ENCODE peak calls at places on chromosome 13, in six cellular contexts. One of them, this sample, is unnamed. For H3K4me1, the result is how much of the 10 kb centered on the place peaks cover.

GRCh38 chr13:46396341-46396740 is 9.3 kb upstream of the RUBCNL start:
- DNase-seq in body of pancreas: no peak
- DNase-seq in breast epithelium: no peak
- DNase-seq in gastrocnemius medialis: no peak
- DNase-seq in heart left ventricle: no peak
- DNase-seq in tibial nerve: no peak
- DNase-seq in this sample: no peak

GRCh38 chr13:74093691-74094090 is 40.5 kb downstream of the KLF12 start:
- DNase-seq in body of pancreas: no peak
- DNase-seq in breast epithelium: no peak
- DNase-seq in gastrocnemius medialis: no peak
- DNase-seq in heart left ventricle: no peak
- DNase-seq in tibial nerve: no peak
- DNase-seq in this sample: no peak

GRCh38 chr13:48975101-48975925 is at the start of gene FNDC3A:
- DNase-seq in body of pancreas: peak
- DNase-seq in breast epithelium: peak
- DNase-seq in gastrocnemius medialis: peak
- DNase-seq in heart left ventricle: no peak
- DNase-seq in tibial nerve: no peak
- DNase-seq in this sample: peak

GRCh38 chr13:94327318-94327717 is 152.2 kb downstream of the DCT start:
- DNase-seq in body of pancreas: no peak
- DNase-seq in breast epithelium: no peak
- DNase-seq in gastrocnemius medialis: no peak
- DNase-seq in heart left ventricle: no peak
- DNase-seq in tibial nerve: no peak
- DNase-seq in this sample: no peak

GRCh38 chr13:106568225-106569003 is 477 bp upstream of the ARGLU1 start:
- DNase-seq in body of pancreas: no peak
- DNase-seq in breast epithelium: no peak
- DNase-seq in gastrocnemius medialis: no peak
- DNase-seq in heart left ventricle: no peak
- DNase-seq in tibial nerve: no peak
- DNase-seq in this sample: no peak

GRCh38 chr13:108365255-108365654 is 95.7 kb downstream of the TNFSF13B start:
- DNase-seq in body of pancreas: no peak
- DNase-seq in breast epithelium: no peak
- DNase-seq in gastrocnemius medialis: no peak
- DNase-seq in heart left ventricle: no peak
- DNase-seq in tibial nerve: no peak
- DNase-seq in this sample: no peak

GRCh38 chr13:44697058-44697457 is 120.9 kb upstream of the TSC22D1 start:
- DNase-seq in body of pancreas: no peak
- DNase-seq in breast epithelium: no peak
- DNase-seq in gastrocnemius medialis: peak
- DNase-seq in heart left ventricle: no peak
- DNase-seq in tibial nerve: no peak
- DNase-seq in this sample: no peak

GRCh38 chr13:69292789-69293425 is 814.7 kb upstream of the ATXN8OS start:
- DNase-seq in body of pancreas: no peak
- DNase-seq in breast epithelium: no peak
- DNase-seq in gastrocnemius medialis: no peak
- DNase-seq in heart left ventricle: no peak
- DNase-seq in tibial nerve: no peak
- DNase-seq in this sample: no peak

GRCh38 chr13:37348916-37349653 is 243.6 kb upstream of the CSNK1A1L start:
- DNase-seq in body of pancreas: no peak
- DNase-seq in breast epithelium: no peak
- DNase-seq in gastrocnemius medialis: no peak
- DNase-seq in heart left ventricle: no peak
- DNase-seq in tibial nerve: no peak
- DNase-seq in this sample: no peak

GRCh38 chr13:108786578-108787100 is 157.2 kb downstream of the MYO16 start:
- DNase-seq in body of pancreas: no peak
- DNase-seq in breast epithelium: no peak
- DNase-seq in gastrocnemius medialis: no peak
- DNase-seq in heart left ventricle: no peak
- DNase-seq in tibial nerve: no peak
- DNase-seq in this sample: no peak

GRCh38 chr13:90752070-90752469 is 595.4 kb upstream of the MIR17HG start:
- DNase-seq in body of pancreas: no peak
- DNase-seq in breast epithelium: no peak
- DNase-seq in gastrocnemius medialis: no peak
- DNase-seq in heart left ventricle: no peak
- DNase-seq in tibial nerve: no peak
- DNase-seq in this sample: no peak

GRCh38 chr13:33244210-33244906 is 41.2 kb downstream of the STARD13 start:
- DNase-seq in body of pancreas: no peak
- DNase-seq in breast epithelium: no peak
- DNase-seq in gastrocnemius medialis: no peak
- DNase-seq in heart left ventricle: no peak
- DNase-seq in tibial nerve: no peak
- DNase-seq in this sample: no peak

GRCh38 chr13:89910166-89910565 is 1437.3 kb upstream of the MIR17HG start:
- DNase-seq in body of pancreas: no peak
- DNase-seq in breast epithelium: no peak
- DNase-seq in gastrocnemius medialis: no peak
- DNase-seq in heart left ventricle: no peak
- DNase-seq in tibial nerve: no peak
- DNase-seq in this sample: no peak

GRCh38 chr13:113742445-113743120 is 16.4 kb upstream of the TMEM255B start:
- DNase-seq in body of pancreas: no peak
- DNase-seq in breast epithelium: no peak
- DNase-seq in gastrocnemius medialis: no peak
- DNase-seq in heart left ventricle: peak
- DNase-seq in tibial nerve: no peak
- DNase-seq in this sample: no peak
- TF ChIP-seq POLR2A in body of pancreas: no peak
- TF ChIP-seq POLR2A in breast epithelium: no peak
- TF ChIP-seq POLR2A in gastrocnemius medialis: no peak
- TF ChIP-seq POLR2A in heart left ventricle: no peak
- TF ChIP-seq POLR2A in tibial nerve: no peak
- TF ChIP-seq POLR2A in this sample: no peak

GRCh38 chr13:99357920-99358319 is 50.7 kb upstream of the GPR183 start:
- DNase-seq in body of pancreas: no peak
- DNase-seq in breast epithelium: no peak
- DNase-seq in gastrocnemius medialis: no peak
- DNase-seq in heart left ventricle: no peak
- DNase-seq in tibial nerve: no peak
- DNase-seq in this sample: no peak

GRCh38 chr13:99359493-99359892 is 52.3 kb upstream of the GPR183 start:
- DNase-seq in body of pancreas: no peak
- DNase-seq in breast epithelium: no peak
- DNase-seq in gastrocnemius medialis: no peak
- DNase-seq in heart left ventricle: no peak
- DNase-seq in tibial nerve: no peak
- DNase-seq in this sample: no peak

GRCh38 chr13:99355267-99356215 is 48.3 kb upstream of the GPR183 start:
- DNase-seq in body of pancreas: no peak
- DNase-seq in breast epithelium: no peak
- DNase-seq in gastrocnemius medialis: no peak
- DNase-seq in heart left ventricle: no peak
- DNase-seq in tibial nerve: no peak
- DNase-seq in this sample: no peak

GRCh38 chr13:99356216-99357089 is 49.3 kb upstream of the GPR183 start:
- DNase-seq in body of pancreas: no peak
- DNase-seq in breast epithelium: no peak
- DNase-seq in gastrocnemius medialis: no peak
- DNase-seq in heart left ventricle: no peak
- DNase-seq in tibial nerve: no peak
- DNase-seq in this sample: peak

GRCh38 chr13:99357149-99357596 is 50.0 kb upstream of the GPR183 start:
- DNase-seq in body of pancreas: no peak
- DNase-seq in breast epithelium: no peak
- DNase-seq in gastrocnemius medialis: no peak
- DNase-seq in heart left ventricle: no peak
- DNase-seq in tibial nerve: no peak
- DNase-seq in this sample: peak
- H3K4me1 ChIP-seq in body of pancreas: under half
- H3K4me1 ChIP-seq in breast epithelium: under half
- H3K4me1 ChIP-seq in gastrocnemius medialis: under half
- H3K4me1 ChIP-seq in heart left ventricle: under half
- H3K4me1 ChIP-seq in tibial nerve: under half
- H3K4me1 ChIP-seq in this sample: under half

GRCh38 chr13:25300861-25301346 is 521 bp upstream of the NUP58 start:
- DNase-seq in body of pancreas: no peak
- DNase-seq in breast epithelium: no peak
- DNase-seq in gastrocnemius medialis: peak
- DNase-seq in heart left ventricle: peak
- DNase-seq in tibial nerve: no peak
- DNase-seq in this sample: no peak

GRCh38 chr13:25306671-25307464 is 5.4 kb downstream of the NUP58 start:
- DNase-seq in body of pancreas: no peak
- DNase-seq in breast epithelium: no peak
- DNase-seq in gastrocnemius medialis: no peak
- DNase-seq in heart left ventricle: no peak
- DNase-seq in tibial nerve: no peak
- DNase-seq in this sample: no peak

DNA sequence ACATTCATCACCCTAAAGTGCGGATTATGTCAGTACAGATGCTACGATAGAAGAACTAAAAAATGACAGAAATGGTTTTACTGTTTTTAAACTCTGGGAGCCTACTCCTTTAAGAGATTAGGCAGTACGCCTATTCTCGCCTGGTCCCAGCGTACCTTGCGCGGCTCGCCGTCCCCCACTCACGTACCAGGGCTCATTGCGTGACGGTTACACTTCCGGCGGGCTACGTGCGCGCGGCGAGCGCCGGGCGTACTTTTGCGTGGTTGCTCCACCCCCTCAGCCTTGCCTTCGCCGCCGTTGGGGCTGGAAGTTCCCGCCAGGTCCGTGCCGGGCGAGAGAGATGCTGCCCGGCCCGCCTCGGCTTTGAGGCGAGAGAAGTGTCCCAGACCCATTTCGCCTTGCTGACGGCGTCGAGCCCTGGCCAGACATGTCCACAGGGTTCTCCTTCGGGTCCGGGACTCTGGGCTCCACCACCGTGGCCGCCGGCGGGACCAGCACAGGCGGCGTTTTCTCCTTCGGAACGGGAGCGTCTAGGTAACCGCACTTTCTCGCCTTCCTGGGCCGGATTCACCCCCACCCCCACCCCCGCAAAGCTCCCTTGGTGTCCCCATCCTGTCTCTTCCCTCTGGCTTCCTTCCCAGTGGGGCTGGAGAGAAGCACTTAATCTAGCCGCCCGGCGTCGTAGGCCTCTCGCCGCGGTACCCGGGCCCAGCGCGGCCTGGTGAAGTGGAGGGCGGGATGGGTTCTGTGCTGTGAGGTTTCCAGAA is at the start of gene NUP58:
- DNase-seq in body of pancreas: peak
- DNase-seq in breast epithelium: peak
- DNase-seq in gastrocnemius medialis: peak
- DNase-seq in heart left ventricle: peak
- DNase-seq in tibial nerve: peak
- DNase-seq in this sample: peak
- TF ChIP-seq POLR2A in body of pancreas: peak
- TF ChIP-seq POLR2A in breast epithelium: peak
- TF ChIP-seq POLR2A in gastrocnemius medialis: peak
- TF ChIP-seq POLR2A in heart left ventricle: peak
- TF ChIP-seq POLR2A in tibial nerve: peak
- TF ChIP-seq POLR2A in this sample: peak

DNA sequence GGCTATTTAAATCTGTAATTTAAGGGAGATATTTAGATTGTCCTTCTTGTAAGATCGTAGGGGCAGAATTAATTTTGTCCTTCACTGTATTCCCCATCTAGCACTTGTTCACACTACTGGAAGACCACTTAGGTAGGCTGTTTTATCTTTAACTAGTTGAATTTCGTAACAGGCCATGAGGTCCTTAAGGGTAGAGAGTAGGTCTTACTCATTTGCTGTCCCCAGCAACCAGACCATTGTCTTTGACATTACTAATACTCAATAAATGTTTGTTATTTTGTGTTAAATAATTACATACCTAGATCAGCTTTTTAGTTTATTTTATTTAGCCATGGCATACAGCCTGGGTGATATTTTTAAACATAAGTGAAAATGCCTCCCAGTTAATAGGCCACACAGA is 177.1 kb downstream of the PCCA start:
- DNase-seq in body of pancreas: no peak
- DNase-seq in breast epithelium: no peak
- DNase-seq in gastrocnemius medialis: no peak
- DNase-seq in heart left ventricle: no peak
- DNase-seq in tibial nerve: no peak
- DNase-seq in this sample: no peak
- H3K4me1 ChIP-seq in body of pancreas: under half
- H3K4me1 ChIP-seq in breast epithelium: under half
- H3K4me1 ChIP-seq in gastrocnemius medialis: under half
- H3K4me1 ChIP-seq in heart left ventricle: under half
- H3K4me1 ChIP-seq in tibial nerve: under half
- H3K4me1 ChIP-seq in this sample: under half

GRCh38 chr13:26961890-26962615 is 201.5 kb upstream of the GPR12 start:
- DNase-seq in body of pancreas: peak
- DNase-seq in breast epithelium: no peak
- DNase-seq in gastrocnemius medialis: no peak
- DNase-seq in heart left ventricle: no peak
- DNase-seq in tibial nerve: no peak
- DNase-seq in this sample: no peak

GRCh38 chr13:26965976-26966375 is 205.4 kb upstream of the GPR12 start:
- DNase-seq in body of pancreas: peak
- DNase-seq in breast epithelium: no peak
- DNase-seq in gastrocnemius medialis: no peak
- DNase-seq in heart left ventricle: peak
- DNase-seq in tibial nerve: no peak
- DNase-seq in this sample: no peak

GRCh38 chr13:26965058-26965380 is 204.4 kb upstream of the GPR12 start:
- DNase-seq in body of pancreas: no peak
- DNase-seq in breast epithelium: no peak
- DNase-seq in gastrocnemius medialis: no peak
- DNase-seq in heart left ventricle: peak
- DNase-seq in tibial nerve: no peak
- DNase-seq in this sample: no peak

GRCh38 chr13:26962671-26963070 is 202.1 kb upstream of the GPR12 start:
- DNase-seq in body of pancreas: no peak
- DNase-seq in breast epithelium: no peak
- DNase-seq in gastrocnemius medialis: no peak
- DNase-seq in heart left ventricle: no peak
- DNase-seq in tibial nerve: no peak
- DNase-seq in this sample: no peak

DNA sequence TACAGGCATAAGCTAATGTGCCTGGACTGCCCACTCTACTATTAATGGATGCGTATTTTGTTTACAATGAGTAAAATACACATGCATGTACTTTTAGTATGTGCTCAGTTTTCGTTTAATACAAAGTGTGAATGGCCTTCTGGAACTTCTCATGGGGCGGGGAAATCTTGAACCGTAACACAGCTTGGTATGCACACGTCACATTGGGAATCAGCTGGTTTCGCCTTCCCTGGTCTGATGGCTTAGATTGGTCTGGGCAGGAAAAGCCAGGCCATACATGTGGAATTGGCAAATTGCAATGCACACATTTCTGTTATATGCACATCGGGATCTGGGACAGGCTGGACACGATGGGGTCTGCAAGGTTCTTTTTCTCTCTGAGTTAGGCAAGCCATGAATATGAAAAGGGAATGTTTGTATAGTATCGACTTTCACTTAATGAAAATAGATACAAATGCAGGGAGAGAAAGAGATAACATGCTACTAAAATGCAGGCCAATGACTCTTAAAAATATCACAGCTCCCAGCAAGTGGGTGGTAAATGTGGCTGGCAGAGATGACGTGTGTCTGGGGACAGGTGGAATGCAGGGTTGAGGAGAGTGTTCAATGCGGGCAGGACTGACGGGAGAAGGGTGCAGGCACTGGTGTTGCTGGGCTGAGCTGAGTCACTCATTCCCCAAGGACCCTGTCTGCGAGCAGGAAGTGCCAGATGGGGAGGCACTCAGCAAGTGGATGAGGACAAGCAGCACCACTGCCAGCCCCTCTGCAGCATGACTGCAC is 203.9 kb upstream of the GPR12 start:
- DNase-seq in body of pancreas: peak
- DNase-seq in breast epithelium: no peak
- DNase-seq in gastrocnemius medialis: no peak
- DNase-seq in heart left ventricle: no peak
- DNase-seq in tibial nerve: no peak
- DNase-seq in this sample: peak
- TF ChIP-seq POLR2A in body of pancreas: no peak
- TF ChIP-seq POLR2A in breast epithelium: no peak
- TF ChIP-seq POLR2A in gastrocnemius medialis: no peak
- TF ChIP-seq POLR2A in heart left ventricle: no peak
- TF ChIP-seq POLR2A in tibial nerve: no peak
- TF ChIP-seq POLR2A in this sample: no peak

This sample was measured in adrenal gland.